ENCODE peak calls at places on chromosome 10, in ten cellular contexts. N is stomach, F is adrenal gland, G is tibial nerve, H is SJSA1, K is uterus, T is sigmoid colon, X is left ventricle myocardium inferior, Q is pancreas, E is lower lobe of right lung. M is an unnamed sample. For H3K27me3, the result is how much of the 10 kb centered on the place peaks cover.

GRCh38 chr10:13712799-13713581 is 126.2 kb downstream of the PRPF18 start:
- DNase-seq in E (peak), N (peak), X (peak), F (peak), G (peak), T (peak), H (peak), K (peak), Q (no peak), M (no peak)

GRCh38 chr10:17675638-17676037 is 31.7 kb downstream of the STAM start:
- DNase-seq in F (no peak), E (no peak), K (no peak), G (no peak), T (no peak), H (no peak), Q (no peak), X (no peak), N (no peak), M (no peak)

GRCh38 chr10:94193466-94193924 is 169.2 kb downstream of the NOC3L start:
- DNase-seq in E (no peak), H (peak), K (no peak), F (no peak), T (no peak), G (no peak), N (no peak), Q (no peak), X (no peak), M (peak)

GRCh38 chr10:12350167-12350872 is 973 bp downstream of the CAMK1D start:
- DNase-seq in T (peak), G (no peak), H (peak), X (peak), K (no peak), Q (peak), F (peak), E (peak), N (no peak), M (peak)

GRCh38 chr10:118980135-118980865 is 49.2 kb upstream of the NANOS1 start:
- DNase-seq in E (no peak), G (no peak), K (no peak), F (peak), H (no peak), Q (no peak), X (no peak), N (no peak), T (peak), M (no peak)

GRCh38 chr10:504131-504611 is 185.3 kb downstream of the DIP2C start:
- DNase-seq in X (no peak), G (no peak), Q (no peak), H (no peak), K (no peak), E (no peak), F (peak), T (peak), N (no peak), M (no peak)

GRCh38 chr10:97508342-97508741 is 9.6 kb downstream of the UBTD1 start:
- DNase-seq in Q (no peak), K (no peak), F (no peak), G (no peak), T (no peak), E (no peak), N (no peak), H (no peak), X (no peak), M (no peak)

GRCh38 chr10:30027057-30028005 is 32.1 kb downstream of the JCAD start:
- DNase-seq in Q (peak), H (no peak), F (peak), K (peak), N (peak), E (peak), T (peak), X (peak), G (no peak), M (peak)

GRCh38 chr10:42646692-42647640 is 8.6 kb upstream of the ZNF33B start:
- DNase-seq in N (peak), E (no peak), F (no peak), G (no peak), K (no peak), T (no peak), X (no peak), H (no peak), Q (no peak), M (no peak)

GRCh38 chr10:73803680-73804286 is 7.6 kb downstream of the NDST2 start:
- DNase-seq in K (no peak), N (no peak), Q (no peak), T (no peak), G (no peak), H (no peak), E (no peak), F (no peak), X (no peak), M (no peak)

GRCh38 chr10:14879801-14880193 is 1.1 kb downstream of the SUV39H2 start:
- DNase-seq in K (no peak), T (no peak), E (no peak), N (no peak), G (no peak), H (peak), Q (no peak), F (no peak), X (no peak), M (no peak)
- H3K4me3 ChIP-seq in K (peak), T (peak), E (peak), N (peak), G (peak), H (peak), Q (peak), F (peak), X (peak), M (peak)

GRCh38 chr10:124379609-124380193 is 39.0 kb downstream of the OAT start:
- DNase-seq in G (no peak), T (peak), K (no peak), Q (no peak), E (no peak), X (no peak), F (no peak), H (no peak), N (no peak), M (peak)

GRCh38 chr10:124378817-124379510 is 39.8 kb downstream of the OAT start:
- DNase-seq in X (no peak), E (no peak), H (no peak), G (no peak), T (peak), N (no peak), F (no peak), Q (no peak), K (no peak), M (peak)

GRCh38 chr10:124383496-124383895 is 35.2 kb downstream of the OAT start:
- DNase-seq in H (no peak), X (no peak), E (no peak), G (no peak), K (no peak), F (no peak), T (peak), N (peak), Q (no peak), M (peak)

GRCh38 chr10:124380256-124380995 is 38.3 kb downstream of the OAT start:
- DNase-seq in F (no peak), N (no peak), K (no peak), Q (no peak), E (no peak), T (peak), H (no peak), G (no peak), X (no peak), M (peak)

DNA sequence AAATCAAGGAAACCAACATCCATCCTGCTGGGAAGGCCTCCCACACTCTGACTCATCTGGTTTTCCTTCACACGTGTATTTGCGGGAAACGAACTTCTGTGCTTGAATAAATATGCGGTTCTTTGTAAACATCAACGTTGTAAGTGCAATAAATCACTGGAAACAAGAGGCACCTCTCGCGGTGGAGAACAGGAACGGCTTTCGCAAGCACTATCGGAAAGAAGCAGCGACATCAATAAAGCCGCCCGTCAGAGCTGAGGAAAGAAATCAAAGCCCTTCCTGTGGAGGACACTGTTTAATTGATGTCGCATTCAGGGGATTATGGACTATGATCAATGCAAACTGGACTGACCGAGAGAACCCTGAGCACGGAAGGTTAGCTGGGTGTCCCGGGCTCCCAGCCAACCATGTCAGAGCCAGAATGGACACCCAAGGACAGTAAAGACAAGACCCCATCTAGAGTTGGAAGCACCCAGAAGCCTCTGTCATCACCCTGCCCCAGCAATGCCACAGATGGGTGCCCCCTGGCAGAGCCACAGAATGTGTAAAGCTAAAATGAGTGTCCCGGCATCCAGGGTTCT is 37.6 kb downstream of the OAT start:
- DNase-seq in X (no peak), N (no peak), F (no peak), Q (no peak), H (no peak), E (no peak), G (no peak), K (no peak), T (peak), M (peak)
- H3K27me3 ChIP-seq in X (half or more), N (under half), F (under half), Q (under half), H (under half), E (under half), G (under half), K (under half), T (under half), M (under half)

GRCh38 chr10:79028056-79028430 is 40.7 kb upstream of the ZMIZ1 start:
- DNase-seq in F (peak), T (peak), E (no peak), Q (no peak), K (no peak), X (no peak), N (no peak), H (no peak), G (no peak), M (no peak)

GRCh38 chr10:79026806-79027146 is 42.0 kb upstream of the ZMIZ1 start:
- DNase-seq in G (no peak), E (no peak), H (no peak), N (no peak), X (no peak), K (peak), T (no peak), F (no peak), Q (no peak), M (no peak)

GRCh38 chr10:79028456-79029010 is 40.2 kb upstream of the ZMIZ1 start:
- DNase-seq in N (no peak), X (no peak), T (peak), Q (no peak), K (no peak), E (peak), G (no peak), H (no peak), F (peak), M (no peak)

GRCh38 chr10:79026341-79026761 is 42.4 kb upstream of the ZMIZ1 start:
- DNase-seq in H (no peak), F (no peak), T (peak), N (no peak), K (peak), Q (no peak), E (peak), X (no peak), G (no peak), M (no peak)

GRCh38 chr10:79027147-79028055 is 41.4 kb upstream of the ZMIZ1 start:
- DNase-seq in N (no peak), E (peak), G (no peak), K (no peak), X (no peak), Q (no peak), H (no peak), F (peak), T (peak), M (no peak)
- H3K4me3 ChIP-seq in N (no peak), E (no peak), G (no peak), K (no peak), X (no peak), Q (no peak), H (no peak), F (no peak), T (no peak), M (no peak)

GRCh38 chr10:87927091-87927490 is 63.7 kb downstream of the PTEN start:
- DNase-seq in K (no peak), E (no peak), F (no peak), H (peak), T (no peak), X (no peak), G (no peak), N (no peak), Q (no peak), M (no peak)
- H3K27me3 ChIP-seq in K (under half), E (under half), F (under half), H (under half), T (under half), X (under half), G (under half), N (under half), Q (under half), M (under half)

DNA sequence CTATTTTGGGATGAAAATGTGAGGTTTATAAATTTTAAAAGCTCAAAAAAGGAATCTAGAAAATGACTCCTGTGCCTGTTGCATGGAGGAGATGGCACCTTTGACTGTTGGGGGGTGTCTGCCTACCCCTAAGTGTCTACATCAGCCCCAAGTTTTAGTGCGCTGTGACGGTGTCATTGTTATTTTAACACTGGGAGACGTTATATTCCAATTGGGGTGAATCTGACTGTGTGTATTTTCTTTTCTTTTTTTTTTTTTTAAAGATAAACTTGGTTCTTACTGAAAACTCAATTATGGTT is 517 bp downstream of the SRGN start:
- DNase-seq in Q (no peak), G (no peak), K (no peak), T (no peak), H (no peak), F (no peak), E (no peak), X (no peak), N (no peak), M (no peak)
- H3K4me3 ChIP-seq in Q (no peak), G (peak), K (peak), T (peak), H (peak), F (peak), E (peak), X (peak), N (peak), M (no peak)

GRCh38 chr10:132973903-132974241 is 31.5 kb upstream of the CFAP46 start:
- DNase-seq in F (no peak), Q (no peak), H (no peak), N (no peak), X (no peak), E (no peak), T (peak), K (no peak), G (no peak), M (peak)

GRCh38 chr10:132974886-132975881 is 32.8 kb upstream of the CFAP46 start:
- DNase-seq in T (peak), H (no peak), G (no peak), Q (no peak), K (no peak), N (no peak), X (peak), F (no peak), E (peak), M (no peak)

GRCh38 chr10:132975976-132976682 is 33.8 kb upstream of the CFAP46 start:
- DNase-seq in Q (no peak), T (peak), F (no peak), H (no peak), G (no peak), N (no peak), X (no peak), K (no peak), E (peak), M (no peak)

GRCh38 chr10:132972986-132973902 is 30.9 kb upstream of the CFAP46 start:
- DNase-seq in H (no peak), F (no peak), Q (no peak), T (peak), K (no peak), N (no peak), X (peak), E (no peak), G (no peak), M (peak)

DNA sequence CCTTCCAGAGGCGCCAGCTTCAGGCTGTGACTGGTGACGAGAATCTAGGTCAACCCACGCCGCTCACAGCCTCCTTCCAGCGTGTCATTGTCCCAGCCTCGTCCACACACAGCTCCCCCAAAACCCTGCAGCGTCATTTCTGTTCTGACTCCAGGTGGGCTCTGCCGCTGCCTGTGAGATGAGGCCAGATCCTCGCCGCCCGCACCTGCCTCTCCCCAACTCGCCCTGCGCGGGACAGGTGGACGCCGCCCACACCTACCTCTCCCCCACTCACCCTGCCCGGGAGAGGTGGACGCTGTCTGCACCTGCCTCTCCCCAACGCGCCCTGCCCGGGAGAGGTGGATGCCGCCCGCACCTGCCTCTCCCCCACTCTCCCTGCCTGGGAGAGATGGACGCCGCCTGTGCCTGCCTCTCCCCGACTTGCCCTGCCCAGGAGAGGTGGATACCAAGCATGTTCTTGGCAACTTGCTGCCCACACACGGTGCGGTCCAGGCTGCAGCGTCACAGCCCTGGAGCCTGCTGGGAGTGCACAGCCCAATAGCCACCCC is 32.0 kb upstream of the CFAP46 start:
- DNase-seq in T (peak), G (no peak), F (no peak), E (no peak), Q (no peak), K (no peak), H (no peak), X (peak), N (no peak), M (peak)
- H3K27me3 ChIP-seq in T (under half), G (half or more), F (under half), E (half or more), Q (under half), K (under half), H (under half), X (half or more), N (half or more), M (under half)

DNA sequence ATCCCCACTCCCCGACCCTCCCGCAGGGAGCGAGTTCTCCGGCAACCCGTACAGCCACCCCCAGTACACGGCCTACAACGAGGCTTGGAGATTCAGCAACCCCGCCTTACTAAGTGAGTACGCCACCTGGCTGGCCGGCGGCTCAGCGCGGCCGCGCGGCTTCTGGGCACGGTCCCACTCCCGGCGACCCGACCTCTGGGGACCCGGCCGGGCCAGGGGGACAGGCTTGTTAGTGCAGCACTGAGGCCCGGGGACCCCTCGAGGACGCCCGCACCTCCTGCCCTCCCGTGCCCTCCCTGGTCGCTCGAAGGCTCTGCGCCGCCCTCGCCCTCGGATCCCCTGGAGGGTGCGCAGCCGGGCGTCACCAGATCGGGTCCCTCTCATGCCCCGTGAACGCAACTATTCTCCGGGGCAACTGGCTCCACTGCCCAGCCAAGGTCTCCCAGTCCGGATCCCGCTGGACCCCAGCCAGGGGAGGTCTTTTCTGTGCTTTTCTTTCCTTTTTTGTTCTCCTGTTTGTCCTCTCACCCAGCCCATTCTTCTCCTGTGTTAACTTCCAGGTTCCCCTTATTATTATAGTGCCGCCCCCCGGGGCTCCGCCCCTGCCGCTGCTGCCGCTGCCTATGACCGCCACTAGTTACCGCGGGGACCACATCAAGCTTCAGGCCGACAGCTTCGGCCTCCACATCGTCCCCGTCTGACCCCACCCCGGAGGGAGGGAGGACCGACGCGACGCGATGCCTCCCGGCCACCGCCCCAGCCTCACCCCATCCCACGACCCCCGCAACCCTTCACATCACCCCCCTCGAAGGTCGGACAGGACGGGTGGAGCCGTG is 81.8 kb downstream of the PAX2 start:
- DNase-seq in X (no peak), H (peak), Q (peak), K (no peak), G (no peak), F (no peak), E (no peak), T (peak), N (peak), M (peak)
- H3K4me3 ChIP-seq in X (peak), H (peak), Q (peak), K (peak), G (peak), F (peak), E (peak), T (peak), N (peak), M (peak)

DNA sequence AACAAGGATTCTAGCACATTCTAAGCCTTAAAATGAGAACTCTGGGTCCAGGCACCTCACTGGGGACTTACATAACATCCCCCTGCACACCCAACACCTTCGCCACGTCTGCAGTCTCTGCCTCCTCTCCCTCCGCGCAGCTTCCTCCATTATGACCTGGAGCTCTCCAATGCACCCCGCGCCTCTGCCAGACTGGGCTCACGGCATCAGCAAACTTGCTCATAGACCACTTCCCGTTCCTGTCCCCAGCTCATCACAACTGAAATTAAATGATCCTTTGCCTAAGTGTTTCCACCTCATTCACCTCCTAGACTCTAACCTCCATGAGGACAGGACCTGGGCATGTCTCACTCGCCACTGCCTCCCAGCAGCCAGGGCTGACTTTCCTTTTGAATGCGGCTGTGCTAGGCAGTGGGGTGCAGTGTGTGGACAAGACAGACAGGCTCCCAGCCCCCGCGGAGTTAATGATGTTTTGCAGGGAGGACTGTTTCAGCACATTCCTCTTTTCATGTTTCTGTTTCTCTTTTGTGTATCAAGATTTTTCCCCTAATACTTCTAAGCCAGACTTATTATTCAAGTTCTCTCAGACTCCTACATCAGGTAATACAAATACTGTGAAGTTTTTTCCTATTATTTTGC is 18.8 kb downstream of the CHST15 start:
- DNase-seq in X (peak), G (no peak), T (no peak), K (no peak), E (peak), H (no peak), F (peak), Q (no peak), N (no peak), M (no peak)
- H3K27me3 ChIP-seq in X (under half), G (under half), T (under half), K (under half), E (under half), H (under half), F (under half), Q (under half), N (under half), M (under half)

M was measured in H7.